ENCODE peak calls at places on chromosomes 11 and 22, in six cellular contexts. W, V, S, Z, J and B are unnamed samples.

GRCh38 chr11:123334925-123335324 is 95.1 kb upstream of the GRAMD1B start:
- DNase-seq in J (no peak), Z (no peak), V (no peak), W (peak; percentile 48), S (no peak), B (no peak)

GRCh38 chr11:75816561-75817239 is 1.7 kb downstream of the UVRAG start:
- DNase-seq in Z (no peak), J (peak; percentile 37), V (peak; percentile 11), S (peak; percentile 9), W (no peak), B (no peak)

GRCh38 chr11:13336246-13336873 is 58.8 kb downstream of the BMAL1 start:
- DNase-seq in Z (peak; percentile 44), J (peak; percentile 66), S (peak; percentile 18), V (peak; percentile 59), W (no peak), B (no peak)

GRCh38 chr11:73321342-73322110 is 13.4 kb downstream of the ARHGEF17 start:
- DNase-seq in W (no peak), J (peak; percentile 61), V (peak; percentile 31), Z (peak; percentile 56), S (peak; percentile 54), B (peak; percentile 62)

GRCh38 chr11:56843816-56844215 is 95.3 kb upstream of the OR9G4 start:
- DNase-seq in J (peak; percentile 12), S (no peak), V (no peak), W (no peak), Z (no peak), B (no peak)

GRCh38 chr11:121246021-121246768 is 46.4 kb upstream of the SC5D start:
- DNase-seq in W (no peak), Z (no peak), J (no peak), V (no peak), S (no peak), B (no peak)

GRCh38 chr11:75815345-75815983 is 454 bp downstream of the UVRAG start:
- DNase-seq in V (peak; percentile 75), S (peak; percentile 37), W (peak; percentile 75), J (peak; percentile 68), Z (no peak), B (peak; percentile 76)

GRCh38 chr11:14359573-14360031 is 619 bp upstream of the RRAS2 start:
- DNase-seq in Z (no peak), S (peak; percentile 55), J (peak; percentile 68), W (no peak), V (no peak), B (no peak)

GRCh38 chr11:57277845-57278720 is 41.0 kb upstream of the APLNR start:
- DNase-seq in V (peak; percentile 77), S (peak; percentile 74), Z (peak; percentile 80), W (peak; percentile 92), J (peak; percentile 90), B (peak; percentile 71)

GRCh38 chr11:8220261-8221024 is 43.2 kb downstream of the LMO1 start:
- DNase-seq in J (no peak), Z (no peak), V (no peak), S (no peak), W (no peak), B (peak; percentile 28)

GRCh38 chr11:75714211-75714610 is 3.4 kb upstream of the MOGAT2 start:
- DNase-seq in J (no peak), V (peak; percentile 83), W (no peak), Z (no peak), S (no peak), B (no peak)

GRCh38 chr22:25694167-25694907 is 47.7 kb upstream of the MYO18B start:
- DNase-seq in J (no peak), S (no peak), Z (no peak), W (no peak), V (no peak), B (no peak)

GRCh38 chr11:130003717-130004001 is 1.0 kb upstream of the PRDM10 start:
- DNase-seq in W (no peak), Z (no peak), S (no peak), V (no peak), J (no peak), B (no peak)

GRCh38 chr11:708511-708910 is 2.5 kb downstream of the EPS8L2 start:
- DNase-seq in S (no peak), Z (no peak), W (no peak), V (no peak), J (no peak), B (no peak)

GRCh38 chr11:68940651-68941323 is 37.1 kb downstream of the IGHMBP2 start:
- DNase-seq in J (no peak), Z (no peak), V (no peak), W (no peak), S (no peak), B (no peak)

GRCh38 chr11:819943-820649 is 1.4 kb downstream of the PNPLA2 start:
- DNase-seq in J (peak; percentile 75), Z (peak; percentile 92), W (peak; percentile 85), S (peak; percentile 64), V (peak; percentile 44), B (peak; percentile 97)

GRCh38 chr22:39128508-39128907 is 24.0 kb downstream of the CBX7 start:
- DNase-seq in Z (no peak), W (no peak), V (no peak), J (no peak), S (no peak), B (no peak)

GRCh38 chr22:22200569-22201184 is 43.9 kb upstream of the VPREB1 start:
- DNase-seq in V (no peak), J (no peak), W (no peak), Z (no peak), S (no peak), B (no peak)

GRCh38 chr11:111916768-111917167 is 1.9 kb upstream of the C11orf52 start:
- DNase-seq in W (no peak), Z (no peak), S (no peak), J (no peak), V (no peak), B (no peak)

GRCh38 chr22:38240734-38241252 is 32.0 kb downstream of the TMEM184B start:
- DNase-seq in W (peak; percentile 95), S (peak; percentile 82), J (peak; percentile 93), Z (no peak), V (peak; percentile 64), B (no peak)

GRCh38 chr11:118884613-118885274 is 1.1 kb downstream of the CXCR5 start:
- DNase-seq in W (peak; percentile 44), S (no peak), Z (no peak), J (no peak), V (no peak), B (no peak)

GRCh38 chr11:102794382-102794781 is 3.6 kb downstream of the MMP1 start:
- DNase-seq in V (no peak), W (peak; percentile 94), S (peak; percentile 29), J (peak; percentile 62), Z (no peak), B (no peak)

GRCh38 chr22:47112994-47113879 is 350.8 kb downstream of the TBC1D22A start:
- DNase-seq in S (no peak), Z (no peak), W (no peak), J (no peak), V (no peak), B (no peak)

GRCh38 chr22:34760276-34761008 is 305.5 kb upstream of the ISX start:
- DNase-seq in S (no peak), Z (no peak), J (no peak), W (no peak), V (no peak), B (no peak)

GRCh38 chr11:87819141-87819540 is 356.1 kb downstream of the RAB38 start:
- DNase-seq in V (no peak), S (no peak), Z (no peak), W (no peak), J (peak; percentile 20), B (no peak)

GRCh38 chr11:86592047-86592564 is 80.3 kb downstream of the ME3 start:
- DNase-seq in S (peak; percentile 64), W (peak; percentile 59), J (peak; percentile 51), V (no peak), Z (no peak), B (no peak)

GRCh38 chr11:65537620-65538231 is 12.8 kb downstream of the SCYL1 start:
- DNase-seq in W (no peak), J (peak; percentile 27), Z (no peak), V (no peak), S (no peak), B (no peak)

GRCh38 chr22:26885441-26886261 is 228.3 kb downstream of the MIAT start:
- DNase-seq in V (no peak), Z (no peak), S (no peak), J (no peak), W (no peak), B (no peak)

GRCh38 chr22:45218974-45219373 is 21.7 kb downstream of the KIAA0930 start:
- DNase-seq in Z (no peak), W (peak; percentile 34), J (no peak), S (no peak), V (no peak), B (no peak)

GRCh38 chr11:114209904-114210303 is 86.3 kb upstream of the NNMT start:
- DNase-seq in Z (no peak), V (no peak), J (no peak), S (no peak), W (no peak), B (no peak)

GRCh38 chr22:23124611-23125511 is 16.9 kb downstream of the RSPH14 start:
- DNase-seq in S (no peak), W (no peak), J (no peak), Z (no peak), V (no peak), B (no peak)

GRCh38 chr22:28051787-28052356 is 132.8 kb upstream of the PITPNB start:
- DNase-seq in V (peak; percentile 46), W (peak; percentile 72), S (peak; percentile 47), J (peak; percentile 72), Z (peak; percentile 73), B (no peak)

GRCh38 chr11:67366546-67366945 is 6.9 kb downstream of the CLCF1 start:
- DNase-seq in J (peak; percentile 41), V (no peak), S (no peak), W (no peak), Z (no peak), B (no peak)

GRCh38 chr11:60970369-60970774 is 1.1 kb upstream of the CD6 start:
- DNase-seq in J (peak; percentile 69), V (peak; percentile 22), Z (peak; percentile 60), S (peak; percentile 22), W (peak; percentile 42), B (peak; percentile 79)

GRCh38 chr11:2827792-2828191 is 57.8 kb downstream of the CDKN1C start:
- DNase-seq in J (no peak), V (no peak), Z (no peak), S (no peak), W (no peak), B (peak; percentile 32)

GRCh38 chr22:36192601-36193000 is 9.0 kb downstream of the APOL4 start:
- DNase-seq in V (no peak), S (no peak), W (no peak), J (no peak), Z (no peak), B (no peak)

GRCh38 chr11:118427707-118428106 is 8.6 kb upstream of the KMT2A start:
- DNase-seq in Z (no peak), V (no peak), S (no peak), J (no peak), W (no peak), B (no peak)

GRCh38 chr11:133787379-133788103 is 57.8 kb downstream of the SPATA19 start:
- DNase-seq in Z (peak; percentile 66), V (no peak), J (no peak), S (no peak), W (peak; percentile 79), B (no peak)